ENCODE peak calls at places on chromosomes 13 and 19, in four cellular contexts. G is SK-N-SH, C is neural progenitor cell, K is GM23248. T is an unnamed sample.

GRCh38 chr13:101930331-101930730 is 471.5 kb downstream of the FGF14 start:
- DNase-seq in C (no peak), K (no peak), G (no peak), T (no peak)

GRCh38 chr19:43797118-43797517 is 5.1 kb downstream of the LYPD5 start:
- DNase-seq in K (no peak), C (no peak), G (no peak), T (no peak)

GRCh38 chr19:42271861-42272534 is 2.9 kb downstream of the CIC start:
- DNase-seq in G (no peak), C (no peak), K (no peak), T (no peak)

GRCh38 chr13:94112227-94112626 is 367.3 kb downstream of the DCT start:
- DNase-seq in G (no peak), C (no peak), K (peak), T (no peak)

GRCh38 chr13:110108348-110109139 is 198.4 kb downstream of the COL4A1 start:
- DNase-seq in K (peak), G (peak), C (peak), T (peak)

GRCh38 chr13:90498096-90498495 is 849.4 kb upstream of the MIR17HG start:
- DNase-seq in G (no peak), K (no peak), C (no peak), T (no peak)

GRCh38 chr13:34247596-34247995 is 429.6 kb downstream of the RFC3 start:
- DNase-seq in K (no peak), C (no peak), G (no peak), T (no peak)

GRCh38 chr19:51660975-51661600 is 14.5 kb upstream of the SIGLEC14 start:
- DNase-seq in K (peak), C (peak), G (peak), T (peak)

GRCh38 chr13:100650321-100650720 is 24.3 kb downstream of the TMTC4 start:
- DNase-seq in K (no peak), G (no peak), C (no peak), T (no peak)

GRCh38 chr13:96511587-96511986 is 421.7 kb downstream of the HS6ST3 start:
- DNase-seq in C (no peak), G (no peak), K (no peak), T (no peak)

GRCh38 chr19:1360818-1361461 is 22.8 kb upstream of the NDUFS7 start:
- DNase-seq in G (peak), K (peak), C (peak), T (no peak)

GRCh38 chr19:23956051-23956450 is 41.4 kb downstream of the ZNF726 start:
- DNase-seq in G (no peak), K (no peak), C (no peak), T (no peak)

GRCh38 chr19:9547870-9548269 is 9.4 kb upstream of the ZNF426 start:
- DNase-seq in C (no peak), G (no peak), K (no peak), T (no peak)

GRCh38 chr19:19568802-19569756 is 31.0 kb downstream of the CILP2 start:
- DNase-seq in K (peak), C (no peak), G (no peak), T (no peak)

GRCh38 chr19:35216026-35216832 is 12.3 kb downstream of the FAM187B start:
- DNase-seq in G (no peak), C (no peak), K (peak), T (no peak)

GRCh38 chr19:14440049-14440448 is 6.9 kb downstream of the PKN1 start:
- DNase-seq in K (no peak), C (no peak), G (no peak), T (peak)

GRCh38 chr19:535017-535835 is 3.7 kb downstream of the CDC34 start:
- DNase-seq in K (peak), C (no peak), G (no peak), T (no peak)

GRCh38 chr13:80100636-80101035 is 240.3 kb downstream of the SPRY2 start:
- DNase-seq in G (no peak), K (peak), C (no peak), T (no peak)

GRCh38 chr13:48978942-48979601 is 3.4 kb downstream of the FNDC3A start:
- DNase-seq in K (peak), G (no peak), C (no peak), T (peak)

GRCh38 chr19:49594157-49595005 is 3.4 kb downstream of the PRR12 start:
- DNase-seq in G (no peak), K (no peak), C (no peak), T (no peak)

GRCh38 chr19:55777528-55777927 is 8.6 kb downstream of the RFPL4AL1 start:
- DNase-seq in K (no peak), G (peak), C (no peak), T (peak)

GRCh38 chr13:98775844-98776598 is 23.5 kb upstream of the SLC15A1 start:
- DNase-seq in K (peak), C (no peak), G (no peak), T (no peak)

GRCh38 chr19:41626278-41626677 is 596 bp downstream of the CEACAM4 start:
- DNase-seq in K (no peak), C (no peak), G (no peak), T (no peak)

GRCh38 chr19:45311640-45312039 is 11.0 kb downstream of the CKM start:
- DNase-seq in C (no peak), G (no peak), K (no peak), T (peak)

GRCh38 chr13:99151516-99151915 is 49.1 kb upstream of the UBAC2 start:
- DNase-seq in K (peak), G (no peak), C (no peak), T (no peak)

GRCh38 chr13:20824762-20825161 is 51.0 kb upstream of the EEF1AKMT1 start:
- DNase-seq in C (no peak), G (no peak), K (peak), T (peak)

GRCh38 chr19:41226053-41226873 is 7.2 kb downstream of the AXL start:
- DNase-seq in K (peak), G (peak), C (peak), T (peak)

GRCh38 chr13:109951491-109951890 is 165.1 kb upstream of the IRS2 start:
- DNase-seq in C (no peak), K (no peak), G (no peak), T (no peak)

GRCh38 chr19:17944301-17944700 is 11.5 kb downstream of the CCDC124 start:
- DNase-seq in K (peak), G (no peak), C (no peak), T (no peak)

GRCh38 chr19:16336571-16336970 is 11.9 kb downstream of the KLF2 start:
- DNase-seq in C (no peak), K (peak), G (no peak), T (no peak)

GRCh38 chr13:21800847-21801616 is 130.2 kb downstream of the FGF9 start:
- DNase-seq in C (no peak), K (peak), G (no peak), T (peak)

GRCh38 chr13:112128052-112128610 is 61.2 kb downstream of the SOX1 start:
- DNase-seq in C (no peak), G (no peak), K (no peak), T (no peak)

GRCh38 chr13:113065406-113066141 is 40.0 kb upstream of the F7 start:
- DNase-seq in G (no peak), C (no peak), K (no peak), T (no peak)

GRCh38 chr13:21929400-21929799 is 258.5 kb downstream of the FGF9 start:
- DNase-seq in G (no peak), K (no peak), C (peak), T (peak)

GRCh38 chr19:38743394-38744297 is 628 bp downstream of the CAPN12 start:
- DNase-seq in K (no peak), C (no peak), G (peak), T (peak)

GRCh38 chr13:101785858-101786257 is 333.4 kb downstream of the ITGBL1 start:
- DNase-seq in C (peak), K (peak), G (peak), T (peak)

GRCh38 chr13:35512271-35512920 is 35.9 kb upstream of the MAB21L1 start:
- DNase-seq in G (no peak), C (no peak), K (peak), T (no peak)
- TF ChIP-seq EZH2phosphoT487 in G (no peak), C (no peak), K (no peak), T (no peak)

GRCh38 chr13:35471466-35472307 is 4.8 kb downstream of the MAB21L1 start:
- DNase-seq in C (peak), K (peak), G (no peak), T (peak)
- TF ChIP-seq EZH2phosphoT487 in C (peak), K (no peak), G (peak), T (no peak)

DNA sequence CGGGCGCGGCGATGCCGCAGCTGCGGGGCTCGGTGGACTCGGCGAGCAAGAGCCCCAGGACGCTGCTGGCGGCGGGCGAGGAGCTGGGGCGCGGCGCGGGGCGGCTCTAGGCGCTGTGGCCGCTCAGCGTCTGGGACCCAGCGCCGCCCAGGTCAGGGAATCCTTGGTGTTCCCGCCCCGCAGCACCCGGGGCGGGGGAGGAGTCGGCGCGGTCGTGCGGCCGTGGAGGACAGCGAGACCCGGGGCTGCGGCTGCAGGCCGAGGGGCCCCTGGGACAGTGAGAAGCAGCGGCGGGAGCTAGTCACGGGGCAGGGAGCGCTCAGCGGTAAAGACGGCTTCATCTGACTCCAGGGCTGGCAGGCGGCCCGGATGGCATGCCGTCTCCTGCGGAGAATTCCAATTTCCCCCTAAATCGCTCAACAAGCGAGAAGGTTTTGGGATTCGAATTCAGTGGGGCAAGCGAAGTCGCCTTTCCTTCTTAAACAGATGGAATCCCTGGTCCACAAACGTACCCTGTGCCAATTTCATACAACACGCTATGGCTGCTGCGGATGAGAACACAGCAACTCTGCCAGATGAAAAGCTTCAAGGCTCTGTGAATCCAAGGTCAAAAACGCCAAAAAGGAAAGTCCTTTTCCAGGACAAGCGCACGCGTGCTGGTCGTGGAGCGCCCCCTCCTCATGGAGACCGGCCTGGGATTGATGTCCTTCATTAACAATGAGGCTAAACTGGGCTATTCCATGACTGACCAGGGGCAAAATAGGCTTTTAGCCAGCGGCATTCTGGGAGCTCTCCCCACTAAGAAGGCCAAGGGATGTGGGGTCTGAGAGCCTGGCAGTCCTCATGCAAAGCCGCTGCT is 4.2 kb upstream of the ZSCAN4 start:
- DNase-seq in G (peak), C (peak), K (peak), T (peak)
- TF ChIP-seq EZH2phosphoT487 in G (no peak), C (no peak), K (no peak), T (no peak)

GRCh38 chr19:46404039-46404883 is 9.1 kb downstream of the CCDC8 start:
- DNase-seq in G (no peak), C (peak), K (peak), T (peak)
- TF ChIP-seq EZH2phosphoT487 in G (no peak), C (no peak), K (no peak), T (no peak)

GRCh38 chr13:32426191-32426980 is 1.5 kb downstream of the N4BP2L1 start:
- DNase-seq in G (no peak), C (no peak), K (peak), T (no peak)
- TF ChIP-seq EZH2phosphoT487 in G (no peak), C (no peak), K (no peak), T (no peak)

DNA sequence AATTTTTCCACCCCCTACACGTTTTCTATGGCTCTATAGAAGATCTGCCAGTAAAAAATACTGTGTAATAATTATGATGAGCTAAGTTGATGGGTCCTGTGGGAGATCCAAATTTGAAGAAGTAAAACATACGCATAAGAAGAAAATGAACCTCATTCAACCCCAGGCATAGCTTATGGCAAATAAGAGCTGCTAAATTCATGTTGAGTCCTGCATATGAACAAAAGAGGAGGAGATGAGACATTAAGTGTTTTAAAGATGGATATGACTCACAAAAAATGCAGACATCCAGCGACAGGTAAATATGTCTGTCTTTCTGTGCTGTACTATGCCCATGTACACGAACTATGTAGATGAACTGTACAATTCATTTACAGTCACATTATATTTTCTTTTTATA is 101.9 kb downstream of the LIG4 start:
- DNase-seq in K (no peak), C (no peak), G (no peak), T (no peak)
- TF ChIP-seq EZH2phosphoT487 in K (no peak), C (no peak), G (no peak), T (no peak)